ENCODE peak calls at places on chromosome 1, in ten cellular contexts. J, G, Q, M, K, A, X, C, W and H are unnamed samples.

GRCh38 chr1:152185544-152186391 is 26.7 kb upstream of the RPTN start:
- DNase-seq in J (peak), G (peak), Q (peak), M (peak), K (peak), A (no peak), X (peak), C (peak), W (peak), H (peak)

GRCh38 chr1:103160281-103160680 is 52.0 kb upstream of the COL11A1 start:
- DNase-seq in J (no peak), G (no peak), Q (no peak), M (no peak), K (no peak), A (no peak), X (no peak), C (no peak), W (no peak), H (no peak)

GRCh38 chr1:117659565-117660264 is 53.9 kb downstream of the TENT5C start:
- DNase-seq in J (no peak), G (no peak), Q (no peak), M (no peak), K (no peak), A (no peak), X (no peak), C (no peak), W (no peak), H (peak)

GRCh38 chr1:24318238-24318987 is 744 bp upstream of the GRHL3 start:
- DNase-seq in J (no peak), G (no peak), Q (no peak), M (peak), K (no peak), A (no peak), X (no peak), C (peak), W (no peak), H (no peak)

GRCh38 chr1:207089627-207090265 is 1.1 kb downstream of the C4BPB start:
- DNase-seq in J (no peak), G (no peak), Q (no peak), M (no peak), K (no peak), A (no peak), X (no peak), C (no peak), W (no peak), H (no peak)

GRCh38 chr1:201376464-201377374 is 761 bp downstream of the TNNT2 start:
- DNase-seq in J (peak), G (no peak), Q (no peak), M (peak), K (no peak), A (no peak), X (no peak), C (peak), W (no peak), H (peak)

GRCh38 chr1:150909585-150910185 is 16.5 kb upstream of the SETDB1 start:
- DNase-seq in J (no peak), G (no peak), Q (no peak), M (no peak), K (no peak), A (no peak), X (no peak), C (no peak), W (no peak), H (no peak)

GRCh38 chr1:192913683-192914082 is 104.8 kb downstream of the RGS2 start:
- DNase-seq in J (no peak), G (no peak), Q (no peak), M (no peak), K (no peak), A (no peak), X (no peak), C (no peak), W (no peak), H (no peak)

GRCh38 chr1:16267690-16268180 is 30.8 kb upstream of the CPLANE2 start:
- DNase-seq in J (no peak), G (no peak), Q (no peak), M (no peak), K (no peak), A (no peak), X (no peak), C (no peak), W (no peak), H (no peak)

GRCh38 chr1:166977951-166978350 is 2.6 kb upstream of the ILDR2 start:
- DNase-seq in J (no peak), G (no peak), Q (no peak), M (no peak), K (no peak), A (no peak), X (no peak), C (no peak), W (no peak), H (no peak)

GRCh38 chr1:41525891-41526587 is 41.6 kb upstream of the EDN2 start:
- DNase-seq in J (no peak), G (no peak), Q (peak), M (no peak), K (no peak), A (no peak), X (no peak), C (no peak), W (no peak), H (no peak)

GRCh38 chr1:196372896-196373536 is 235.2 kb downstream of the KCNT2 start:
- DNase-seq in J (no peak), G (no peak), Q (no peak), M (peak), K (no peak), A (no peak), X (peak), C (no peak), W (no peak), H (no peak)

GRCh38 chr1:206890125-206890637 is 7.1 kb upstream of the IL24 start:
- DNase-seq in J (no peak), G (no peak), Q (no peak), M (no peak), K (no peak), A (no peak), X (no peak), C (peak), W (no peak), H (no peak)

GRCh38 chr1:240207073-240207709 is 115.5 kb downstream of the FMN2 start:
- DNase-seq in J (no peak), G (no peak), Q (no peak), M (no peak), K (no peak), A (no peak), X (no peak), C (no peak), W (no peak), H (no peak)

GRCh38 chr1:187264995-187265602 is 436.4 kb downstream of the PLA2G4A start:
- DNase-seq in J (no peak), G (no peak), Q (peak), M (no peak), K (peak), A (no peak), X (peak), C (peak), W (no peak), H (no peak)

GRCh38 chr1:81432089-81432488 is 368.6 kb upstream of the ADGRL2 start:
- DNase-seq in J (no peak), G (no peak), Q (no peak), M (no peak), K (no peak), A (no peak), X (no peak), C (no peak), W (no peak), H (no peak)

GRCh38 chr1:55813619-55814018 is 598.5 kb upstream of the USP24 start:
- DNase-seq in J (no peak), G (no peak), Q (no peak), M (peak), K (no peak), A (peak), X (no peak), C (no peak), W (no peak), H (no peak)

GRCh38 chr1:21326861-21327344 is 36.6 kb upstream of the ECE1 start:
- DNase-seq in J (no peak), G (no peak), Q (no peak), M (no peak), K (peak), A (peak), X (no peak), C (no peak), W (no peak), H (no peak)

GRCh38 chr1:67612690-67613322 is 72.2 kb upstream of the GADD45A start:
- DNase-seq in J (no peak), G (no peak), Q (no peak), M (peak), K (no peak), A (no peak), X (no peak), C (no peak), W (no peak), H (no peak)

GRCh38 chr1:30903343-30904034 is 5.1 kb downstream of the SDC3 start:
- DNase-seq in J (no peak), G (no peak), Q (no peak), M (no peak), K (no peak), A (no peak), X (no peak), C (peak), W (no peak), H (no peak)

GRCh38 chr1:87686137-87686490 is 357.4 kb downstream of the LMO4 start:
- DNase-seq in J (no peak), G (no peak), Q (no peak), M (no peak), K (no peak), A (no peak), X (no peak), C (no peak), W (no peak), H (no peak)

GRCh38 chr1:112973788-112974187 is 17.8 kb upstream of the SLC16A1 start:
- DNase-seq in J (no peak), G (no peak), Q (no peak), M (no peak), K (no peak), A (no peak), X (no peak), C (no peak), W (no peak), H (no peak)

GRCh38 chr1:112466078-112466660 is 42.6 kb upstream of the WNT2B start:
- DNase-seq in J (peak), G (peak), Q (peak), M (peak), K (peak), A (peak), X (peak), C (peak), W (peak), H (peak)

GRCh38 chr1:24888971-24889670 is 41.0 kb downstream of the RUNX3 start:
- DNase-seq in J (no peak), G (no peak), Q (no peak), M (peak), K (no peak), A (no peak), X (no peak), C (no peak), W (no peak), H (no peak)

GRCh38 chr1:192846950-192847349 is 38.1 kb downstream of the RGS2 start:
- DNase-seq in J (no peak), G (no peak), Q (no peak), M (no peak), K (no peak), A (no peak), X (no peak), C (no peak), W (no peak), H (no peak)

GRCh38 chr1:165364432-165365133 is 8.1 kb upstream of the LMX1A start:
- DNase-seq in J (no peak), G (no peak), Q (peak), M (peak), K (no peak), A (peak), X (no peak), C (peak), W (no peak), H (no peak)

GRCh38 chr1:86758570-86758969 is 54.2 kb downstream of the SH3GLB1 start:
- DNase-seq in J (no peak), G (no peak), Q (peak), M (no peak), K (no peak), A (no peak), X (peak), C (no peak), W (no peak), H (no peak)

GRCh38 chr1:110672001-110672752 is 2.6 kb downstream of the KCNA3 start:
- DNase-seq in J (no peak), G (peak), Q (peak), M (peak), K (no peak), A (no peak), X (no peak), C (peak), W (no peak), H (peak)

GRCh38 chr1:160910351-160910750 is 25.4 kb upstream of the ITLN1 start:
- DNase-seq in J (no peak), G (no peak), Q (no peak), M (no peak), K (no peak), A (no peak), X (no peak), C (no peak), W (no peak), H (no peak)

GRCh38 chr1:228478326-228478725 is 8.9 kb upstream of the RNF187 start:
- DNase-seq in J (no peak), G (no peak), Q (no peak), M (no peak), K (no peak), A (no peak), X (no peak), C (no peak), W (no peak), H (no peak)

GRCh38 chr1:43147625-43148319 is 24.3 kb downstream of the EBNA1BP2 start:
- DNase-seq in J (peak), G (peak), Q (peak), M (peak), K (peak), A (peak), X (peak), C (peak), W (peak), H (peak)

GRCh38 chr1:18234790-18235242 is 127.2 kb downstream of the IGSF21 start:
- DNase-seq in J (peak), G (no peak), Q (peak), M (peak), K (peak), A (no peak), X (no peak), C (peak), W (no peak), H (peak)

GRCh38 chr1:54871275-54872040 is 15.5 kb downstream of the DHCR24 start:
- DNase-seq in J (no peak), G (no peak), Q (no peak), M (no peak), K (no peak), A (no peak), X (no peak), C (no peak), W (no peak), H (no peak)

GRCh38 chr1:92599184-92599583 is 112.5 kb upstream of the GFI1 start:
- DNase-seq in J (no peak), G (no peak), Q (no peak), M (peak), K (no peak), A (no peak), X (no peak), C (no peak), W (no peak), H (no peak)

GRCh38 chr1:4133541-4133940 is 233.5 kb upstream of the C1orf174 start:
- DNase-seq in J (no peak), G (no peak), Q (no peak), M (no peak), K (no peak), A (no peak), X (no peak), C (no peak), W (no peak), H (no peak)

GRCh38 chr1:8552135-8552534 is 234.2 kb downstream of the SLC45A1 start:
- DNase-seq in J (no peak), G (no peak), Q (no peak), M (no peak), K (no peak), A (no peak), X (no peak), C (no peak), W (no peak), H (peak)